ENCODE peak calls at places on chromosome 4, in six cellular contexts. F is IMR-90, Q is SK-N-SH, V is A549, T is K562, H is GM12878. R is an unnamed sample.
A peak's percentile ranks its signal among the peaks of the same experiment; 100 is the strongest.

GRCh38 chr4:41611881-41612871 is 74.2 kb downstream of the LIMCH1 start:
- DNase-seq in F (peak; percentile 8), Q (peak; percentile 44), V (no peak), T (no peak), H (no peak), R (no peak)

GRCh38 chr4:131001371-131001770 is 1905.4 kb downstream of the C4orf33 start:
- DNase-seq in F (no peak), Q (no peak), V (no peak), T (no peak), H (no peak), R (no peak)

GRCh38 chr4:6367313-6367945 is 97.8 kb downstream of the WFS1 start:
- DNase-seq in F (no peak), Q (no peak), V (no peak), T (no peak), H (no peak), R (no peak)

GRCh38 chr4:151801547-151802516 is 41.0 kb upstream of the GATB start:
- DNase-seq in F (peak; percentile 44), Q (peak; percentile 59), V (peak; percentile 14), T (peak; percentile 73), H (no peak), R (peak; percentile 25)

GRCh38 chr4:6272863-6273660 is 3.4 kb downstream of the WFS1 start:
- DNase-seq in F (peak; percentile 88), Q (peak; percentile 69), V (peak; percentile 45), T (no peak), H (no peak), R (peak; percentile 70)

GRCh38 chr4:37981844-37982720 is 21.9 kb downstream of the PTTG2 start:
- DNase-seq in F (peak; percentile 18), Q (no peak), V (no peak), T (no peak), H (no peak), R (peak; percentile 28)

GRCh38 chr4:6942238-6942800 is 32.7 kb downstream of the TBC1D14 start:
- DNase-seq in F (peak; percentile 98), Q (no peak), V (peak; percentile 29), T (peak; percentile 78), H (peak; percentile 66), R (no peak)

GRCh38 chr4:150065740-150066139 is 12.5 kb upstream of the DCLK2 start:
- DNase-seq in F (no peak), Q (no peak), V (no peak), T (no peak), H (no peak), R (no peak)

GRCh38 chr4:81572398-81572797 is 100.7 kb upstream of the RASGEF1B start:
- DNase-seq in F (no peak), Q (no peak), V (no peak), T (no peak), H (no peak), R (no peak)

GRCh38 chr4:76546282-76547166 is 111.5 kb downstream of the SHROOM3 start:
- DNase-seq in F (peak; percentile 86), Q (no peak), V (no peak), T (no peak), H (no peak), R (no peak)

GRCh38 chr4:6293661-6294060 is 24.0 kb downstream of the WFS1 start:
- DNase-seq in F (no peak), Q (no peak), V (no peak), T (no peak), H (no peak), R (no peak)

GRCh38 chr4:142353149-142353738 is 492.9 kb downstream of the INPP4B start:
- DNase-seq in F (peak; percentile 80), Q (no peak), V (no peak), T (peak; percentile 24), H (no peak), R (peak; percentile 27)

GRCh38 chr4:79576480-79576803 is 168.4 kb upstream of the GK2 start:
- DNase-seq in F (peak; percentile 18), Q (peak; percentile 48), V (no peak), T (peak; percentile 61), H (no peak), R (peak; percentile 21)

GRCh38 chr4:126779446-126780166 is 853.2 kb upstream of the INTU start:
- DNase-seq in F (no peak), Q (no peak), V (no peak), T (peak; percentile 77), H (no peak), R (no peak)

GRCh38 chr4:116066711-116067245 is 953.4 kb upstream of the NDST4 start:
- DNase-seq in F (no peak), Q (no peak), V (no peak), T (no peak), H (no peak), R (no peak)

GRCh38 chr4:20084488-20084887 is 167.2 kb upstream of the SLIT2 start:
- DNase-seq in F (no peak), Q (no peak), V (no peak), T (no peak), H (no peak), R (no peak)

GRCh38 chr4:58953575-58953974 is 1843.4 kb upstream of the IGFBP7 start:
- DNase-seq in F (no peak), Q (no peak), V (no peak), T (no peak), H (no peak), R (no peak)

GRCh38 chr4:40749717-40750460 is at the start of gene NSUN7:
- DNase-seq in F (no peak), Q (peak; percentile 91), V (peak; percentile 20), T (no peak), H (no peak), R (no peak)

GRCh38 chr4:8210631-8211030 is 11.5 kb downstream of the SH3TC1 start:
- DNase-seq in F (no peak), Q (no peak), V (no peak), T (no peak), H (no peak), R (no peak)

GRCh38 chr4:108512615-108513505 is 107.5 kb upstream of the RPL34 start:
- DNase-seq in F (peak; percentile 66), Q (peak; percentile 34), V (no peak), T (peak; percentile 74), H (no peak), R (peak; percentile 29)

GRCh38 chr4:73752424-73752823 is 12.1 kb downstream of the CXCL8 start:
- DNase-seq in F (no peak), Q (no peak), V (no peak), T (no peak), H (no peak), R (no peak)

GRCh38 chr4:158169931-158170690 is 2.7 kb downstream of the GASK1B start:
- DNase-seq in F (peak; percentile 21), Q (no peak), V (no peak), T (no peak), H (no peak), R (peak; percentile 4)

GRCh38 chr4:56307423-56307822 is 79.9 kb downstream of the AASDH start:
- DNase-seq in F (peak; percentile 4), Q (no peak), V (no peak), T (no peak), H (no peak), R (no peak)
- TF ChIP-seq SMC3 in F (no peak), Q (no peak), V (no peak), T (no peak), H (no peak), R (no peak)

GRCh38 chr4:95432466-95432865 is 116.3 kb downstream of the UNC5C start:
- DNase-seq in F (no peak), Q (no peak), V (no peak), T (no peak), H (no peak), R (no peak)
- TF ChIP-seq SMC3 in F (no peak), Q (no peak), V (no peak), T (no peak), H (no peak), R (no peak)

DNA sequence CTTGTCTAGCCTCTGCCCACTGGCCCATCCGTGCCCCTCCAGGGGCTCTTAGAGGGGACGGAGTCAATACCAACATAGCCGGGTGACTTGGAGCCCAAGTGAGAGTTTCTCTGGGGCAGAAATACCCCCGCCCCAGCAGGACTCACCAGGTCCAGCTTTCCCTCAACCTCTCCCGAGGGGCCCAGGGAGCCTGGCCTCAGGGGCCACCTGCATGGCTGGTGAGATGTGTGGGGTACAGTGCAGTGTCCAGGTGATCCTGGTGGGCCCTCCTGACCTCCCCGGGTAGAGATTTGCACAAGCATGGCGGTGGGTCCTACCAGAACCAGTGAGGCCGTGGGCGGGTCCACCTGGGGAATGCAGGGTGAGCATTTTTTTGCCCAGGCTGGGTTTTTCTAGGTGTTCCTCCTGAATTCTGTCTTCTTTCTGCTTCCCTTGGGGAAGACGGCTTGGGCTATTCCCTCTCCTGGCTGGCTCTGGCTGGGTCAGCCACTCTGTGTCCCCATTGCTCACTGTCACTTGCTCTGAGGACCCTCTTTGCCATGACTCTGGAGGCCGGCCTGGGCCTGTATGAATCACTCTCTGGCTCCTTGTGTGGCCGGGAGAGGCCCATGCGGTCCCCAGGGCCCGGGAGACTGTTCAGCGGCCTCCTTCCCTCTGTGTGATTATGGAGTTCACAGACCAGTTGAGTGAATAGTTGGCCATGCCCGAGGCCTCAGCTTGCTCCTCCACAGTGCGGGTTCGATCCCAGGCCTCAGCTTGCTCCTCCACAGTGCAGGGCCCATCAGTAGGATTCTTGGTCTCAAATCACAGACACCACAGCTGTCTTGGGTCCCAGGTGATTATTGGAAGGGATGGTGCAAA is 71.0 kb upstream of the NKX1-1 start:
- DNase-seq in F (no peak), Q (peak; percentile 3), V (no peak), T (no peak), H (no peak), R (no peak)
- TF ChIP-seq SMC3 in F (no peak), Q (no peak), V (no peak), T (no peak), H (no peak), R (no peak)

GRCh38 chr4:181301735-181302380 is 941.3 kb upstream of the TENM3 start:
- DNase-seq in F (peak; percentile 43), Q (no peak), V (peak; percentile 4), T (peak; percentile 45), H (no peak), R (peak; percentile 32)
- TF ChIP-seq SMC3 in F (peak; percentile 79), Q (peak; percentile 38), V (peak; percentile 41), T (peak; percentile 18), H (peak; percentile 83), R (peak; percentile 71)

R was measured in HepG2.